ENCODE peak calls at places on chromosomes 5 and 9, in nine cellular contexts. H is suprapubic skin; Y is lung; W is CD4-positive, CD25-positive, alpha-beta regulatory T cell; U is transverse colon; C is endodermal cell; E is SJSA1; K is AG04450; A is uterus. R is an unnamed sample.

GRCh38 chr9:113219972-113220371 is 1.1 kb downstream of the FKBP15 start:
- DNase-seq in Y (no peak), W (peak), A (no peak), C (no peak), E (peak), K (peak), U (no peak), H (no peak), R (no peak)

GRCh38 chr9:12875216-12875615 is 100.4 kb downstream of the LURAP1L start:
- DNase-seq in C (no peak), E (no peak), Y (no peak), U (no peak), H (no peak), K (no peak), A (no peak), W (no peak), R (no peak)

GRCh38 chr9:6925841-6926240 is 168.1 kb downstream of the KDM4C start:
- DNase-seq in H (no peak), C (no peak), A (no peak), E (no peak), W (no peak), U (no peak), K (no peak), Y (no peak), R (peak)

GRCh38 chr9:114364123-114364522 is 23.7 kb downstream of the AKNA start:
- DNase-seq in E (no peak), Y (no peak), K (peak), A (no peak), U (no peak), W (no peak), H (no peak), C (no peak), R (no peak)

GRCh38 chr5:141773779-141774531 is 91.9 kb upstream of the ARAP3 start:
- DNase-seq in A (no peak), W (no peak), C (peak), E (no peak), H (no peak), Y (no peak), U (no peak), K (no peak), R (no peak)

GRCh38 chr9:137524597-137525317 is 25.4 kb downstream of the PNPLA7 start:
- DNase-seq in W (no peak), K (no peak), Y (no peak), H (no peak), C (no peak), A (no peak), E (no peak), U (no peak), R (no peak)

GRCh38 chr9:33445941-33446506 is 1.4 kb downstream of the AQP3 start:
- DNase-seq in U (peak), H (no peak), C (no peak), Y (no peak), W (no peak), K (no peak), E (no peak), A (no peak), R (no peak)

GRCh38 chr9:126155756-126156664 is 170.6 kb upstream of the MVB12B start:
- DNase-seq in Y (no peak), H (no peak), C (no peak), E (no peak), K (no peak), A (no peak), U (no peak), W (no peak), R (no peak)

GRCh38 chr5:96657068-96657467 is 5.1 kb upstream of the CAST start:
- DNase-seq in C (no peak), U (peak), H (no peak), E (peak), K (peak), A (peak), Y (no peak), W (peak), R (peak)

GRCh38 chr5:11322133-11322532 is 561.1 kb upstream of the DAP start:
- DNase-seq in H (no peak), C (no peak), Y (no peak), K (no peak), U (no peak), A (no peak), W (no peak), E (no peak), R (no peak)

GRCh38 chr5:36724429-36725332 is 118.3 kb downstream of the SLC1A3 start:
- DNase-seq in U (peak), W (peak), A (no peak), Y (peak), E (no peak), K (no peak), H (no peak), C (peak), R (no peak)

GRCh38 chr9:89234636-89235035 is 56.0 kb upstream of the SHC3 start:
- DNase-seq in U (no peak), A (no peak), E (no peak), H (no peak), K (no peak), Y (peak), C (peak), W (peak), R (no peak)

GRCh38 chr5:132467292-132467984 is 23.1 kb downstream of the IRF1 start:
- DNase-seq in K (no peak), H (no peak), A (no peak), C (no peak), Y (no peak), W (no peak), E (no peak), U (peak), R (no peak)

GRCh38 chr9:97786341-97786740 is 66.7 kb upstream of the FOXE1 start:
- DNase-seq in U (no peak), Y (no peak), W (no peak), K (no peak), E (peak), H (no peak), A (no peak), C (peak), R (no peak)

GRCh38 chr9:84978761-84979160 is 309.2 kb downstream of the NTRK2 start:
- DNase-seq in U (no peak), K (no peak), Y (no peak), H (no peak), A (no peak), W (no peak), E (no peak), C (no peak), R (no peak)

GRCh38 chr5:150422758-150423157 is 10.0 kb upstream of the CD74 start:
- DNase-seq in A (no peak), U (no peak), C (peak), H (no peak), W (no peak), E (no peak), K (no peak), Y (no peak), R (no peak)

GRCh38 chr9:676780-677458 is 164.6 kb upstream of the DMRT1 start:
- DNase-seq in Y (peak), W (no peak), K (no peak), E (no peak), C (no peak), H (no peak), U (no peak), A (no peak), R (no peak)

GRCh38 chr5:150764530-150764929 is 5.7 kb upstream of the DCTN4 start:
- DNase-seq in E (no peak), W (no peak), Y (no peak), A (no peak), C (no peak), K (no peak), H (no peak), U (no peak), R (no peak)

GRCh38 chr5:125394661-125395280 is 648.3 kb upstream of the ZNF608 start:
- DNase-seq in E (no peak), Y (no peak), W (no peak), K (no peak), C (no peak), A (no peak), H (no peak), U (no peak), R (no peak)

GRCh38 chr5:36164461-36164860 is 12.6 kb downstream of the SKP2 start:
- DNase-seq in C (no peak), W (no peak), Y (no peak), A (no peak), E (no peak), H (no peak), K (no peak), U (peak), R (no peak)

GRCh38 chr5:117736693-117737092 is 1162.1 kb upstream of the SEMA6A start:
- DNase-seq in K (no peak), A (no peak), H (no peak), Y (no peak), C (no peak), E (no peak), U (no peak), W (no peak), R (no peak)

GRCh38 chr5:177973066-177973635 is 22.9 kb downstream of the PROP1 start:
- DNase-seq in A (no peak), C (no peak), H (no peak), W (no peak), Y (no peak), E (no peak), K (no peak), U (no peak), R (no peak)

GRCh38 chr9:2086971-2087370 is 71.8 kb downstream of the SMARCA2 start:
- DNase-seq in U (no peak), A (no peak), W (no peak), Y (no peak), C (no peak), H (no peak), K (no peak), E (no peak), R (no peak)

GRCh38 chr9:94787268-94787667 is 60.8 kb downstream of the AOPEP start:
- DNase-seq in U (no peak), W (peak), Y (no peak), K (no peak), H (no peak), E (no peak), A (no peak), C (no peak), R (no peak)

GRCh38 chr5:108749130-108749861 is 1.6 kb downstream of the FER start:
- DNase-seq in K (peak), H (peak), W (peak), U (no peak), C (no peak), Y (no peak), A (peak), E (peak), R (peak)

GRCh38 chr9:21031091-21031817 is at the start of gene HACD4:
- DNase-seq in C (peak), Y (peak), W (peak), E (peak), A (peak), H (peak), U (peak), K (no peak), R (peak)

GRCh38 chr9:84744195-84744594 is 74.7 kb downstream of the NTRK2 start:
- DNase-seq in E (no peak), A (no peak), C (no peak), K (no peak), Y (no peak), U (no peak), H (no peak), W (no peak), R (no peak)

GRCh38 chr9:115250646-115251045 is 132.7 kb upstream of the TNC start:
- DNase-seq in C (peak), H (no peak), Y (peak), E (peak), W (no peak), A (no peak), U (no peak), K (peak), R (peak)

GRCh38 chr9:6413365-6414263 is 615 bp downstream of the UHRF2 start:
- DNase-seq in C (peak), Y (peak), W (peak), H (no peak), U (peak), K (no peak), E (peak), A (peak), R (peak)

GRCh38 chr5:39072915-39073758 is 1.1 kb downstream of the RICTOR start:
- DNase-seq in A (peak), E (peak), C (peak), H (no peak), U (peak), Y (peak), K (no peak), W (peak), R (peak)

GRCh38 chr5:124111886-124112285 is 599.9 kb downstream of the CSNK1G3 start:
- DNase-seq in A (no peak), W (no peak), Y (no peak), U (no peak), K (no peak), E (no peak), H (no peak), C (no peak), R (no peak)

DNA sequence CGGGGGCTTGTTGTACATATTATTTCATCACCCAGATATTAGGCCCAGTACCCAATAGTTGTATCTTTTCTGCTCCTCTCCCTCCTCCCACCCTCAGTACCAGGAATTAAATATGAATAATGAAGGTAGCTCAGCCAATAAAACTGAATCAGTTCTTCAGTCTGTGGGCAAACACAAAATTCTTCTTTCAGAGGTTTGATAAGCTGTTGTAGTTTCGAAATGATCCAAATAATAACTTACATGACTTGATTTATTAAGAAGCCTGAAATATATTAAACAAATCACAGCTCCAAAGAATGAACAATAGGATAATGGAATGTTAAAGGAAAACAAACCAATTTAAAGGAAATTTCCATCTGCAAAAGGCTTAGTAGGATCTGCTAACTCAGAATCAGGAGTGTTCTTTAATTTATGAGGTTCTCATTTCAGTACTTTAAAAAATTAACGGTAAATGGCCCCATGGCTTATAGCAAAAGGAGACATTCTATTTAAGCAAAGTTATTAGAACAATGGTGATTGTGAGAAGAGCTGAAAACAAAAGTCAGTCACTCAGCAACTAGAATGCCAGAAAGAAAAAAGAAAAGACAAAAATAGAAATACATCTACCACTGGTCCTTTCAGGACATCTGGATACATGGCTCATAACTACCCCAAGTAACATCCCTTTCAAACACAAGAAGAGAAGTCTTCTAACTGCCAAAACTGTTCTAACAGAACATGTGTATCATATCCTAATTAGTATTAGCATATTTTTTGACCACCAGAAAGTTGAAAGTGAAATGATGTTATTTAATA is 62.4 kb downstream of the NR3C1 start:
- DNase-seq in H (no peak), C (no peak), E (no peak), K (no peak), W (no peak), U (no peak), Y (no peak), A (no peak), R (no peak)
- H3K27ac ChIP-seq in H (no peak), C (no peak), E (no peak), K (no peak), W (no peak), U (peak), Y (peak), A (peak), R (no peak)

GRCh38 chr9:19830796-19831195 is 42.0 kb upstream of the SLC24A2 start:
- DNase-seq in U (no peak), C (no peak), E (no peak), H (no peak), K (no peak), Y (no peak), A (no peak), W (no peak), R (no peak)
- H3K27ac ChIP-seq in U (no peak), C (no peak), E (no peak), H (no peak), K (no peak), Y (no peak), A (no peak), W (no peak), R (no peak)

GRCh38 chr5:53913941-53914340 is 353.5 kb downstream of the NDUFS4 start:
- DNase-seq in W (no peak), A (no peak), Y (no peak), U (no peak), K (no peak), H (no peak), E (no peak), C (no peak), R (no peak)
- H3K27ac ChIP-seq in W (no peak), A (no peak), Y (no peak), U (no peak), K (no peak), H (no peak), E (no peak), C (no peak), R (no peak)

GRCh38 chr9:110700953-110701352 is 32.4 kb downstream of the MUSK start:
- DNase-seq in U (no peak), A (no peak), Y (no peak), E (peak), H (no peak), C (no peak), W (no peak), K (no peak), R (no peak)
- H3K27ac ChIP-seq in U (no peak), A (no peak), Y (no peak), E (no peak), H (no peak), C (no peak), W (no peak), K (no peak), R (no peak)

DNA sequence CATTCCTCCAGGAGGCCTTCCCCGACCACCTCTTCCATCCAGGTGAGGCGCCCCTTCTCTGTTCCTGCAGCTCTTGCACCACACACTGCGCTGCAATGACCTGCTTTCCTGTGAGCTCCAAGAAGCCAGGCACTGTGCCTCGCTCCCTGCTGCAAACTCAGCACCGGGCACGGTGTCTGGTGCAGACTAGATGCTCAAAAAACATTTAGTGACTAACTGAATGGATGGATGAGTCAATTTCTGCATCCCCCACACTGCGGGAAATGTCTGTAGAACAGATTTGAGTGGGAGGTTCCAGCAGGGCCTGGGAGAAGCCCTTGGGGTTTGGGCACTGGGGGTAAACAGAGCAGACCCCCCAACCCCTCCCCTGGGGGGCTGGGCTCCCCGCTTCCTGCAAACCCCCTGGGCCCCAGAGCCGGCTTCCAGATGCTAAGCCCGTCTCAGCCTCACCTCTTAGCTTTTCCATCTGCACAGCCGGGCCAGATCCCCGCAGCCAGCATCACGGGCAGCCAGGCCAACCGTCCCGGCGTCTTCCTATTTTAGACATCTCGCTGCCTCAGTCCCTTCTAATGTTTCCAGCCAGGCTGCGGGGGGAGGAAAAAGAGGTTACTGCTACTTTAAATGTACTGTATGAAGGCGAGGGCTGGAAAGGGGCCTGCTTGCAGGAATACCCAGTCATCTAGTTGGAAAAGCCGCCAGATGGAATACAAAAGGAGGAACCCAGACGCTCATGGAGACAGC is 66.9 kb upstream of the GGTA1 start:
- DNase-seq in A (peak), W (no peak), C (peak), H (no peak), E (no peak), U (peak), Y (no peak), K (no peak), R (no peak)
- H3K27ac ChIP-seq in A (peak), W (no peak), C (peak), H (no peak), E (no peak), U (peak), Y (peak), K (peak), R (peak)

GRCh38 chr5:170745481-170746061 is 38.0 kb upstream of the GABRP start:
- DNase-seq in U (no peak), H (no peak), E (peak), A (no peak), K (no peak), W (no peak), C (peak), Y (no peak), R (peak)
- H3K27ac ChIP-seq in U (no peak), H (no peak), E (no peak), A (no peak), K (no peak), W (no peak), C (peak), Y (peak), R (peak)

DNA sequence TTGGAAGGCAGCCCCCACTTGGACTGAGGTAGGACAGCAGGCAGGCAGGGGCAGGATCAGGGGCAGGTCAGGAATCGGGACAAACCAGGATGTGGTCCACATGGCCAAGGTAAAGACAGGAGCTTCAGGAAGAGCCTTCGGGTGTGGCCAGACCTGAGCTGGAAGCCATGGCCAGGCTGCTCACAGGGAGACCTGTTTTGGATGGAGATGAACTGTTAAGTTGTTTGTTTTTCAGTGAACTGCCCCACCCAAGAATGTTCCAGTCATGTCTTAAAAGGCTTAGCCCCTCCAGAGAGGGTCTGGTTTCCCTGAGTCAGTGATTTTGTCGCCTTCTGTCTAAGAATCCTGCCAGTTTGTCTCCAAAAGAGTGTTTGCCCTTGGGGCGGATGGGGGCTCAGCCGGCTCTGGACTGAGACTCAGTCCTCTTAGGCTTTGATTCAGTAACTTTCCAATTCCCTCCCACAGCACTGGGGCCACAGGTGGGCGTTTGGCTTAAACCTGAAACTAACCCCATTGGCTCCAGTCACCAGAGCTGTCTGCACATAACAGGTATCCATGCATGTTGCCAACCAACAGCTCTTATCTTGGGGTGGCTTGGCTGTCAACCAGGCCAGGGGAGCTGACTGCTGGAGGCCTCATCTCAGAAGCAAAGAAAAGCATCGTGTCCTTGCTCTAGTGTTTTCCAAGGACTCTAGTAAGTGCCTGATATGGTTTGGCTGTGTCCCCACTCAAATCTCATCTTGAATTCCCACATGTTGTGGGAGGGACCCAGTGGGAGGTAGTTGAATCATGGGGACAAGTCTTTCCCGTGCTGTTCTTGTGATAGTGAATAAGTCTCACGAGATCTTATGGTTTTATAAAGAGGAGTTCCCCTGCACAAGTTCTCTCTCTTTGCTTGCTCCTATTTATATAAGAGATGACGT is 11.3 kb upstream of the ANKH start:
- DNase-seq in A (no peak), K (no peak), E (no peak), U (no peak), H (no peak), W (no peak), C (no peak), Y (no peak), R (no peak)
- H3K27ac ChIP-seq in A (no peak), K (no peak), E (no peak), U (no peak), H (no peak), W (no peak), C (no peak), Y (no peak), R (no peak)

DNA sequence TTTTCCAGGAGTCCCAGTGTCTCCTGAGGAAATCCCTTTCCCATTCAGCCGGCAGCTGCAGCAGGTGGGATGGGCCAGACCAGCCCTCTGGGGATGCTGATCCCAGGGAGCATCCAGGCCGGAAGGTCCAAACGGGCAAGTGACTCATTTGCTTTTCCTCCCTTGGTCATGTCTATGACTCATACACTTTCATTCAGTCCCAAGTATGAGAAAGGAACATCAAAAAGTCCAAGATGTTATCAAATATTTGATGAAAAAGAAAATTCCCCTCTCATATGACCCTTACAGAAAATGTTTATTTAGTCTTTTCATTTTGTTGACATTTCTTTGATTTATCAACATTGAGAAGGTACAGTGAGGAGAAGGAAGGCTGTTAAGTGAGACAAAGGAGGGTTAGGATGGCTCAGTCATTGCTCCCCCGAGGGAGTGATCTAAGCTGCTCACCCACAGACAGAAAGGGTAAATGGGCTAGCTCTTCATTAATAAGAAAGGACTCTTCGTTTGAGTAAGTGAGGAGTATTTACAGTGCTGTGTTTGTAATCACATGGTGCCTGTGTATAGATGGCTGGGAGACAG is 117.6 kb upstream of the ANKRD55 start:
- DNase-seq in Y (peak), W (no peak), U (peak), E (peak), A (peak), K (peak), C (no peak), H (peak), R (peak)
- H3K27ac ChIP-seq in Y (peak), W (no peak), U (no peak), E (no peak), A (peak), K (no peak), C (no peak), H (no peak), R (peak)

R was measured in hepatocyte.